ENCODE peak calls at places on chromosomes 1 and 21, in four cellular contexts. F, R, Q and P are unnamed samples.

GRCh38 chr1:115837762-115838421 is 3.0 kb downstream of the NHLH2 start:
- DNase-seq in Q (no peak), R (no peak), F (no peak), P (no peak)

GRCh38 chr1:18794561-18794960 is 64.9 kb downstream of the TAS1R2 start:
- DNase-seq in R (no peak), F (no peak), Q (no peak), P (no peak)

GRCh38 chr1:226634611-226635246 is 86.2 kb downstream of the STUM start:
- DNase-seq in Q (peak), R (no peak), F (no peak), P (no peak)

GRCh38 chr1:203178083-203178482 is 2.5 kb upstream of the MYBPH start:
- DNase-seq in F (peak), R (no peak), Q (no peak), P (no peak)

GRCh38 chr1:198330982-198331620 is 174.3 kb downstream of the NEK7 start:
- DNase-seq in F (peak), Q (no peak), R (no peak), P (no peak)

GRCh38 chr21:36783612-36784383 is 84.9 kb downstream of the SIM2 start:
- DNase-seq in F (peak), Q (no peak), R (peak), P (peak)

GRCh38 chr21:38869946-38870345 is 64.2 kb downstream of the ETS2 start:
- DNase-seq in F (peak), Q (no peak), R (no peak), P (no peak)

GRCh38 chr1:107394301-107394700 is 253.5 kb downstream of the NTNG1 start:
- DNase-seq in F (no peak), Q (no peak), R (no peak), P (no peak)

GRCh38 chr1:50023292-50024159 is at the start of gene AGBL4:
- DNase-seq in Q (peak), F (no peak), R (no peak), P (no peak)

GRCh38 chr1:201602413-201603265 is 63.7 kb downstream of the NAV1 start:
- DNase-seq in R (peak), Q (peak), F (peak), P (no peak)

GRCh38 chr1:109567823-109568222 is 19.4 kb downstream of the GNAI3 start:
- DNase-seq in R (no peak), F (no peak), Q (no peak), P (no peak)

GRCh38 chr1:43653893-43654292 is 3.9 kb downstream of the KDM4A start:
- DNase-seq in Q (no peak), F (no peak), R (no peak), P (no peak)

GRCh38 chr1:114153051-114153620 is 533 bp downstream of the SYT6 start:
- DNase-seq in F (no peak), R (no peak), Q (no peak), P (no peak)

GRCh38 chr1:230281531-230281930 is 144.6 kb downstream of the PGBD5 start:
- DNase-seq in F (peak), R (no peak), Q (no peak), P (no peak)

GRCh38 chr1:236465959-236466303 is 57.9 kb upstream of the LGALS8 start:
- DNase-seq in Q (no peak), F (no peak), R (no peak), P (no peak)

GRCh38 chr1:91791103-91791502 is 94.8 kb downstream of the TGFBR3 start:
- DNase-seq in F (no peak), R (no peak), Q (no peak), P (no peak)

GRCh38 chr1:3787347-3787710 is 9.0 kb downstream of the LRRC47 start:
- DNase-seq in R (no peak), F (no peak), Q (no peak), P (no peak)

GRCh38 chr1:238135708-238136107 is 245.0 kb upstream of the ZP4 start:
- DNase-seq in R (no peak), F (no peak), Q (no peak), P (no peak)

GRCh38 chr1:3552751-3553150 is 58.6 kb downstream of the MEGF6 start:
- DNase-seq in Q (no peak), F (no peak), R (no peak), P (no peak)

GRCh38 chr1:232884262-232884661 is 66.1 kb upstream of the NTPCR start:
- DNase-seq in Q (no peak), R (no peak), F (peak), P (no peak)

GRCh38 chr1:91684599-91685196 is 184.0 kb downstream of the CDC7 start:
- DNase-seq in Q (no peak), R (no peak), F (peak), P (no peak)

GRCh38 chr1:74512516-74512915 is at the start of gene LRRC53:
- DNase-seq in R (no peak), F (no peak), Q (no peak), P (no peak)

GRCh38 chr1:74513396-74513795 is 985 bp upstream of the LRRC53 start:
- DNase-seq in F (no peak), Q (no peak), R (no peak), P (no peak)

GRCh38 chr1:74517599-74518051 is 5.2 kb upstream of the LRRC53 start:
- DNase-seq in F (no peak), Q (no peak), R (no peak), P (no peak)

GRCh38 chr1:74508449-74508848 is 4.0 kb downstream of the LRRC53 start:
- DNase-seq in Q (no peak), F (no peak), R (no peak), P (no peak)

DNA sequence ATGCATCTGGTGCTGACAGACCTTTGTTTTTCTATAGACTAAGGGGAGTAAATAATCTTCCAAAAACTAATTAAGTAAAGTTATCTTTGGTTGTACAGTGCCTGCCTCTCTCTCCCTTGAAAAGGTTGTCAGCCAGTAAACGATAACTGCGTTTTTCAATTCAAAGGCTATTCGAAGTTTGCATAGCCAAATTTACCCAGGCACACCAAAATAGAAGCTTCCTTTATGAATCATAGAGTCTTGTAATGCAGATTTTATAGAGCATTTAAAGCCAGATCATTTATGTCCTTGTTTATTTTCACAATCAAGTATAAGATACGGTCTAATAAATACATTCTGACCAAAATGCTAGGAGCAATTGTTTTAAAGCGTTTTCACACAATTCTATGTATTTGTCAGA is 1.5 kb upstream of the LRRC53 start:
- DNase-seq in R (no peak), F (no peak), Q (no peak), P (no peak)
- TF ChIP-seq CTCF in R (no peak), F (no peak), Q (no peak), P (no peak)

DNA sequence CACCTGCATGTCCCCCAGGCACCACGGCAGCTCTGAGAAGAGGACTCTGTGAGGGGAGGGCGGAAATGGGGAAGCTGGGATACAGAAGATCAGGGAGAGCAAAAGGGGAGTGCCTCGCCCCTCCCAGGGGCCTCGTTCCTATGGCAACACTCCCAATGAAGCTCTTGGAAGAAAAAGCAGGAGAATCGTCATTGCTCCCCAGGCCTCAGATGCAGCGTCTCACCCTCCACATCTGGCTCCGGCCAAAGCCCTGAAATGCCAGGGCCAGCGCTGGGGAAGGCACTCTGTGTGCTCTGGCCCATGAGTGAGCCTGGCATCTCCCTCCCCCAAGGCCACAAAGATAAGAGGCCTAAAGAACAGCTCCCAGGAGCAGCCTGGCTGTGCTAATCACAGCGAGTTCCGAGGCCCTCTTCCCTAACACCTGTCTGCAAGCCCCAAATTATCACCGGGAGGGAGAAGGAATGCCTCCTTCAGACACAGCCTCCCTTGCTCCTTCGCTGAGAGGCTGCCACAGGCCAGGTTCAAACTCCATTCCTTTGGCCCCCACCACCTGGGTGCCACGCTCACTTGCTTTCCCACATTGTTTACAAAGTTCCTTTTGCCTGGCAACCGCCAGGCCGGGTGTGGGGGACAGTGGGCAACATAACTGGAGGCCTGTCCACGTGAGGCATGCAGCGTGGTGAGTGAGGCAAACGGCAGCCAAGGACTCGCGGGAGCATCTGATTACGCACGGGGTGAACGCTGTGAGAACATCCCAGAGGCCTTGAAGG is 27.8 kb downstream of the ECE1 start:
- DNase-seq in F (peak), Q (peak), R (peak), P (peak)
- H3K4me3 ChIP-seq in F (no peak), Q (no peak), R (no peak), P (no peak)

GRCh38 chr1:35488346-35488745 is 68.9 kb downstream of the KIAA0319L start:
- DNase-seq in Q (no peak), R (no peak), F (peak), P (no peak)

GRCh38 chr1:35486858-35487408 is 70.3 kb downstream of the KIAA0319L start:
- DNase-seq in F (no peak), R (no peak), Q (no peak), P (no peak)

DNA sequence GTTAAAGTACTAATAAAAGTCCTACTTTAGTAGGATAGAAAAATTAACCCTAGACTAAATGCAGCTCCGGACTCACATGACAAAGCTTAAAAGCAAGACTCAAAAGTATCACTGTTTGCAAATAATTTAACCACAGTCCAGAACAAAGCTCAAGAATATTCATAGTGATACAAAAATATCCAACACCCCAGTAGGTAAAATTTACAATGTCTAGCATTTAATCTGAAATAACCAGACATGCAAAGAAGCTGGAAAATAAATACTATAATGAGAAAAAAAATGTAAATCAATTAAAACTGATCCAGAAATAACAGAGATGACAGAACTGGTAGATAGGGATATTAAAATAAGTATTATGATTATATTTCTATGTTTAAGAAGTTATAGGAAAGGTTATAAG is 67.0 kb downstream of the KIAA0319L start:
- DNase-seq in Q (no peak), R (no peak), F (no peak), P (no peak)
- TF ChIP-seq CTCF in Q (no peak), R (no peak), F (no peak), P (no peak)

GRCh38 chr1:219713981-219714381 is 101.1 kb upstream of the ZC3H11B start:
- DNase-seq in R (no peak), F (no peak), Q (no peak), P (no peak)
- H3K4me3 ChIP-seq in R (no peak), F (no peak), Q (no peak), P (no peak)

GRCh38 chr1:193068013-193068412 is 8.6 kb downstream of the RO60 start:
- DNase-seq in R (no peak), Q (no peak), F (no peak), P (no peak)

GRCh38 chr1:193070942-193071341 is 11.5 kb downstream of the RO60 start:
- DNase-seq in F (no peak), Q (no peak), R (no peak), P (no peak)

GRCh38 chr1:193066606-193067005 is 7.2 kb downstream of the RO60 start:
- DNase-seq in R (no peak), F (no peak), Q (no peak), P (no peak)

GRCh38 chr1:193070395-193070753 is 11.0 kb downstream of the RO60 start:
- DNase-seq in R (no peak), F (no peak), Q (no peak), P (no peak)

DNA sequence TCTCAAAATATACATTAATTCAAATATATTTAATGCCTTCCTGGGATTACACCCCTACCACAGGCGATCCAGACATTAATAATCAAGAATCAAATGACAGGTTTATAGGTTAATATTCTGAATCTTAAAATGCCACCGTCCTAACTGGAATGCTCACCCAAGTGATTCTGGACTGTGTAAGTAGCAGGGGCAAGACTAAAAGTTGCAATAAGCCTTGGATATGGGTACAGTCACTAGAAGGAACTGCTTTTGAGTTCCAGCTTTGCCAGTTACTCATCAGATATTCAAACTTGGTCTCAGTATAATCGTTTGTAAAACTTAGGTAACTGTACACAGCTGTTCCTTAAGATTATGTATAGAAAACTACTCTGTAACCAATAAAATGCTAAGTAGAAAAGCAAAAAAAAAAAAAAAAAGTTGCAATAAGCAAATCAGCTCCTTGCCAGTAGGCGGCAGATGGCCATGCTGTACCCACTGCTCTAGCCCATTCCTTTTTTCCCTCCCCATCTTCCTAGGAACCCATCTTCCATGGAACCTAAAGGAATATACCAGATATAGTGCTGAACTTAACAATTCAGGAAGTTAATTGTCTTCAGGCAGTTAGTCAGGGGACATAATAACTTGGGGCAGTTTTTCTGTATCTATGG is 10.5 kb downstream of the RO60 start:
- DNase-seq in F (no peak), R (no peak), Q (no peak), P (no peak)
- TF ChIP-seq CTCF in F (peak), R (peak), Q (no peak), P (peak)

DNA sequence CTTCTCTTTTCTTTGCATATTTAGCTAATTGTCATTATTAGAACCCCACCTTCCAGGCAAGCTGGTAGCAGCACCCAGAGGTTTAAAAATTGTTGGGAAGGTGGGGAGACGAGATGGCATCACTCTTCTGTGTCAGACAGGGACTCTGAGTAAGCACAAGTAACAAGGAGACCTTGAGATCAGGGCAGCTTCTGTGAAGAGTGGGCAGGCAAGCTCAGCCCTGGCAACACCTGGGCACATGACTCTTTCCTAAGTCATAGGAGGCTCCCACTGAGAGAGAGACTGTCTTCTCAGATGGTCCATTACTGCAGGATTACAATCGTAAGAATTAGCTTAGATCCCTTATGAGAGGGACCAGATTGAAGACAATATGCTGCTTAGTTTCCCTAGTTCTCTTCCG is 183.5 kb downstream of the BRINP2 start:
- DNase-seq in F (no peak), Q (no peak), R (no peak), P (no peak)
- H3K4me3 ChIP-seq in F (no peak), Q (no peak), R (no peak), P (no peak)

GRCh38 chr21:34722684-34723300 is 54.0 kb downstream of the CLIC6 start:
- DNase-seq in Q (no peak), R (no peak), F (no peak), P (no peak)

GRCh38 chr21:34724131-34724856 is 55.5 kb downstream of the CLIC6 start:
- DNase-seq in F (no peak), Q (no peak), R (no peak), P (no peak)

GRCh38 chr21:34726627-34727337 is 58.0 kb downstream of the CLIC6 start:
- DNase-seq in F (peak), R (peak), Q (no peak), P (no peak)

GRCh38 chr21:34728479-34728878 is 59.7 kb downstream of the CLIC6 start:
- DNase-seq in F (no peak), R (no peak), Q (peak), P (no peak)

GRCh38 chr21:34724857-34725195 is 56.0 kb downstream of the CLIC6 start:
- DNase-seq in Q (no peak), F (no peak), R (no peak), P (no peak)
- TF ChIP-seq CTCF in Q (no peak), F (no peak), R (no peak), P (no peak)

GRCh38 chr1:181094813-181095212 is 6.3 kb downstream of the IER5 start:
- DNase-seq in R (no peak), Q (peak), F (peak), P (no peak)

GRCh38 chr1:181092056-181092455 is 3.6 kb downstream of the IER5 start:
- DNase-seq in F (no peak), R (no peak), Q (no peak), P (no peak)

GRCh38 chr1:181094402-181094801 is 5.9 kb downstream of the IER5 start:
- DNase-seq in Q (no peak), F (no peak), R (no peak), P (no peak)

GRCh38 chr1:181091322-181092040 is 3.0 kb downstream of the IER5 start:
- DNase-seq in Q (no peak), R (no peak), F (no peak), P (no peak)

GRCh38 chr1:181092883-181093282 is 4.4 kb downstream of the IER5 start:
- DNase-seq in Q (no peak), R (no peak), F (no peak), P (no peak)
- H3K4me3 ChIP-seq in Q (peak), R (no peak), F (no peak), P (no peak)

GRCh38 chr1:157384252-157384651 is 168.1 kb downstream of the FCRL5 start:
- DNase-seq in F (no peak), R (no peak), Q (no peak), P (no peak)

GRCh38 chr1:157390646-157391045 is 161.7 kb downstream of the FCRL5 start:
- DNase-seq in Q (no peak), F (peak), R (peak), P (peak)

GRCh38 chr1:157382351-157382750 is 170.0 kb downstream of the FCRL5 start:
- DNase-seq in Q (no peak), F (no peak), R (no peak), P (no peak)

GRCh38 chr1:157388057-157388456 is 164.3 kb downstream of the FCRL5 start:
- DNase-seq in R (no peak), Q (no peak), F (no peak), P (no peak)
- TF ChIP-seq CTCF in R (no peak), Q (no peak), F (no peak), P (no peak)